ENCODE peak calls at places on chromosomes 2 and 18, in seven cellular contexts. P, W, Y, T, S, V and D are unnamed samples.

GRCh38 chr18:39620551-39621168 is 2055.1 kb upstream of the CELF4 start:
- DNase-seq in P (no peak), S (no peak), V (no peak), W (no peak), T (no peak), Y (no peak), D (no peak)

GRCh38 chr2:240687045-240687740 is 4.5 kb upstream of the AQP12A start:
- DNase-seq in T (no peak), V (no peak), W (no peak), P (no peak), S (no peak), Y (no peak), D (no peak)

GRCh38 chr2:240505946-240506345 is 51.8 kb downstream of the ANKMY1 start:
- DNase-seq in W (no peak), S (no peak), Y (no peak), P (no peak), T (no peak), V (no peak), D (no peak)

GRCh38 chr2:207467716-207468347 is 61.9 kb upstream of the CREB1 start:
- DNase-seq in W (no peak), Y (peak), P (peak), S (no peak), V (peak), T (peak), D (peak)

GRCh38 chr18:58497845-58498244 is 131.0 kb downstream of the ALPK2 start:
- DNase-seq in P (peak), V (no peak), W (no peak), T (peak), S (no peak), Y (peak), D (peak)

GRCh38 chr2:229575569-229576315 is 138.6 kb downstream of the DNER start:
- DNase-seq in S (no peak), V (no peak), W (no peak), T (no peak), P (peak), Y (peak), D (no peak)

GRCh38 chr2:15009681-15010080 is 377.2 kb downstream of the LRATD1 start:
- DNase-seq in Y (no peak), P (no peak), T (no peak), W (no peak), V (no peak), S (no peak), D (no peak)

GRCh38 chr2:109083771-109084170 is 45.2 kb upstream of the SH3RF3 start:
- DNase-seq in Y (no peak), P (no peak), V (no peak), W (no peak), T (no peak), S (no peak), D (no peak)

GRCh38 chr2:69011611-69012157 is 1.3 kb upstream of the ANTXR1 start:
- DNase-seq in T (no peak), W (no peak), Y (no peak), P (no peak), V (no peak), S (no peak), D (no peak)

GRCh38 chr2:222318026-222318711 is 19.4 kb upstream of the PAX3 start:
- DNase-seq in V (peak), W (no peak), P (peak), T (peak), S (peak), Y (peak), D (peak)

GRCh38 chr2:22893773-22894517 is 491.0 kb upstream of the KLHL29 start:
- DNase-seq in W (no peak), S (no peak), V (no peak), P (no peak), Y (no peak), T (no peak), D (no peak)

GRCh38 chr2:162082036-162082435 is 8.0 kb upstream of the DPP4 start:
- DNase-seq in W (no peak), T (no peak), V (no peak), P (no peak), S (no peak), Y (no peak), D (no peak)

GRCh38 chr2:167544602-167545001 is 656.3 kb downstream of the XIRP2 start:
- DNase-seq in T (no peak), Y (no peak), W (no peak), S (no peak), P (no peak), V (no peak), D (no peak)

GRCh38 chr18:70293166-70293565 is 4.3 kb downstream of the SOCS6 start:
- DNase-seq in P (no peak), T (no peak), Y (no peak), S (no peak), W (no peak), V (no peak), D (no peak)

GRCh38 chr2:48633143-48633542 is 15.5 kb downstream of the GTF2A1L start:
- DNase-seq in S (no peak), Y (no peak), P (peak), W (no peak), V (no peak), T (no peak), D (no peak)

GRCh38 chr2:231530099-231531085 is at the start of gene NMUR1:
- DNase-seq in P (no peak), W (peak), S (peak), T (no peak), Y (peak), V (no peak), D (no peak)

GRCh38 chr18:36536426-36536825 is 238.9 kb downstream of the FHOD3 start:
- DNase-seq in S (no peak), P (no peak), T (no peak), W (no peak), Y (no peak), V (no peak), D (no peak)

GRCh38 chr2:100707016-100707947 is 112.7 kb upstream of the NPAS2 start:
- DNase-seq in V (peak), P (no peak), W (no peak), S (no peak), T (no peak), Y (no peak), D (no peak)

GRCh38 chr18:55775972-55776371 is 188.0 kb upstream of the TCF4 start:
- DNase-seq in T (no peak), P (no peak), Y (no peak), W (no peak), S (no peak), V (no peak), D (no peak)

GRCh38 chr18:9507565-9508088 is 32.3 kb downstream of the RALBP1 start:
- DNase-seq in P (no peak), Y (no peak), T (no peak), V (no peak), S (no peak), W (no peak), D (no peak)

GRCh38 chr18:62974928-62975675 is 259.8 kb downstream of the PHLPP1 start:
- DNase-seq in W (no peak), P (no peak), Y (no peak), T (no peak), S (no peak), V (no peak), D (no peak)

GRCh38 chr2:170502400-170503135 is 212.6 kb upstream of the SP5 start:
- DNase-seq in V (no peak), Y (no peak), T (no peak), P (no peak), S (no peak), W (no peak), D (no peak)

GRCh38 chr18:48140738-48141137 is 210.3 kb upstream of the SMAD2 start:
- DNase-seq in W (no peak), S (no peak), P (no peak), V (no peak), T (no peak), Y (no peak), D (no peak)

GRCh38 chr2:26606847-26607190 is 34.3 kb downstream of the CIB4 start:
- DNase-seq in Y (no peak), V (no peak), W (no peak), S (no peak), T (no peak), P (no peak), D (peak)

GRCh38 chr2:241111443-241111810 is 9.3 kb upstream of the MTERF4 start:
- DNase-seq in S (peak), V (no peak), P (no peak), W (no peak), T (no peak), Y (no peak), D (no peak)

GRCh38 chr2:10963155-10963554 is 51.4 kb downstream of the KCNF1 start:
- DNase-seq in P (peak), V (peak), S (no peak), T (peak), Y (no peak), W (no peak), D (no peak)

GRCh38 chr2:70981866-70982810 is 3.7 kb downstream of the ANKRD53 start:
- DNase-seq in W (no peak), P (no peak), S (no peak), T (no peak), V (no peak), Y (no peak), D (no peak)

GRCh38 chr2:204846471-204846870 is 301.2 kb downstream of the PARD3B start:
- DNase-seq in T (no peak), P (no peak), W (no peak), Y (no peak), V (no peak), S (no peak), D (peak)

GRCh38 chr2:144307711-144308110 is 212.2 kb downstream of the ZEB2 start:
- DNase-seq in T (no peak), P (no peak), S (no peak), W (no peak), Y (no peak), V (no peak), D (no peak)

GRCh38 chr18:7902399-7902839 is 335.3 kb downstream of the PTPRM start:
- DNase-seq in T (peak), V (no peak), W (no peak), P (peak), S (no peak), Y (no peak), D (no peak)